ENCODE peak calls at places on chromosomes 13 and 19, in four cellular contexts. D is stimulated activated CD4-positive, alpha-beta T cell treated with anti-CD3 and anti-CD28 coated beads, Interleukin-1b, Interleukin-23, amount 100 ng/mL, for 48 hours; Y is activated naive CD4-positive, alpha-beta T cell treated with anti-CD3 and anti-CD28 coated beads, Interleukin-2, amount 10 ng/mL, durations not matched to agents 7 days and 5 days; W is IMR-90. N is an unnamed sample.

GRCh38 chr19:2337329-2337707 is 8.8 kb downstream of the SPPL2B start:
- DNase-seq in D (no peak), Y (no peak), W (peak), N (no peak)

GRCh38 chr13:47628666-47629065 is 372.4 kb downstream of the SUCLA2 start:
- DNase-seq in D (no peak), Y (no peak), W (peak), N (peak)

GRCh38 chr19:4108767-4109625 is 14.9 kb downstream of the MAP2K2 start:
- DNase-seq in D (peak), Y (peak), W (no peak), N (no peak)

GRCh38 chr19:5115351-5115750 is 146.4 kb downstream of the KDM4B start:
- DNase-seq in D (no peak), Y (no peak), W (no peak), N (no peak)

GRCh38 chr13:78736142-78736541 is 77.2 kb upstream of the OBI1 start:
- DNase-seq in D (no peak), Y (no peak), W (no peak), N (peak)

GRCh38 chr19:42441047-42441440 is 1.7 kb downstream of the CXCL17 start:
- DNase-seq in D (no peak), Y (peak), W (no peak), N (no peak)

GRCh38 chr13:102584423-102584822 is 12.4 kb upstream of the TPP2 start:
- DNase-seq in D (no peak), Y (no peak), W (no peak), N (no peak)

GRCh38 chr19:17036640-17037039 is 10.0 kb upstream of the CPAMD8 start:
- DNase-seq in D (no peak), Y (no peak), W (no peak), N (no peak)

GRCh38 chr13:79352107-79352506 is 53.9 kb downstream of the RBM26 start:
- DNase-seq in D (no peak), Y (no peak), W (peak), N (no peak)

GRCh38 chr13:25378528-25378927 is 6.8 kb downstream of the ATP8A2 start:
- DNase-seq in D (no peak), Y (no peak), W (no peak), N (no peak)

GRCh38 chr19:14114854-14115253 is 2.7 kb downstream of the PRKACA start:
- DNase-seq in D (peak), Y (peak), W (no peak), N (no peak)

GRCh38 chr13:75368167-75368566 is 113.8 kb downstream of the TBC1D4 start:
- DNase-seq in D (no peak), Y (no peak), W (peak), N (peak)

GRCh38 chr19:23273022-23273593 is 22.9 kb upstream of the ZNF724 start:
- DNase-seq in D (peak), Y (no peak), W (no peak), N (no peak)

GRCh38 chr13:109910131-109910530 is 123.7 kb upstream of the IRS2 start:
- DNase-seq in D (no peak), Y (no peak), W (no peak), N (no peak)

GRCh38 chr19:11092181-11092538 is 2.9 kb downstream of the LDLR start:
- DNase-seq in D (peak), Y (peak), W (peak), N (peak)

GRCh38 chr13:42039457-42039945 is 8.9 kb upstream of the DGKH start:
- DNase-seq in D (no peak), Y (peak), W (no peak), N (no peak)

GRCh38 chr13:44142911-44143665 is 230.5 kb upstream of the SERP2 start:
- DNase-seq in D (no peak), Y (no peak), W (peak), N (peak)

GRCh38 chr19:3771033-3771905 is 759 bp downstream of the RAX2 start:
- DNase-seq in D (no peak), Y (no peak), W (no peak), N (no peak)

GRCh38 chr19:14117668-14118164 is at the start of gene PRKACA:
- DNase-seq in D (peak), Y (peak), W (peak), N (peak)

GRCh38 chr13:65913173-65913572 is 1317.0 kb downstream of the PCDH9 start:
- DNase-seq in D (no peak), Y (no peak), W (peak), N (peak)